ENCODE peak calls at places on chromosomes 16 and 17, in seven cellular contexts. One of them, this sample, is unnamed.

GRCh38 chr17:44913676-44914075 is 1.6 kb downstream of the GFAP start:
- DNase-seq in IMR-90: no peak
- DNase-seq in H9: no peak
- DNase-seq in H1: no peak
- DNase-seq in neuronal stem cell: no peak
- DNase-seq in trophoblast cell: no peak
- DNase-seq in mesenchymal stem cell: no peak
- DNase-seq in this sample: no peak

GRCh38 chr17:32341141-32341856 is 674 bp downstream of the C17orf75 start:
- DNase-seq in IMR-90: no peak
- DNase-seq in H9: no peak
- DNase-seq in mesenchymal stem cell: peak; percentile 41
- DNase-seq in neuronal stem cell: no peak
- DNase-seq in H1: no peak
- DNase-seq in trophoblast cell: peak; percentile 37
- DNase-seq in this sample: peak; percentile 29

GRCh38 chr16:4653981-4654380 is 29.4 kb downstream of the MGRN1 start:
- DNase-seq in mesenchymal stem cell: no peak
- DNase-seq in neuronal stem cell: no peak
- DNase-seq in H1: no peak
- DNase-seq in IMR-90: no peak
- DNase-seq in H9: no peak
- DNase-seq in trophoblast cell: no peak
- DNase-seq in this sample: no peak

GRCh38 chr17:65627892-65628622 is 66.6 kb upstream of the AXIN2 start:
- DNase-seq in neuronal stem cell: no peak
- DNase-seq in IMR-90: peak; percentile 92
- DNase-seq in H9: no peak
- DNase-seq in H1: no peak
- DNase-seq in trophoblast cell: peak; percentile 48
- DNase-seq in mesenchymal stem cell: peak; percentile 87
- DNase-seq in this sample: no peak

GRCh38 chr17:77391668-77392375 is 251.1 kb downstream of the SEC14L1 start:
- DNase-seq in neuronal stem cell: no peak
- DNase-seq in H9: peak; percentile 79
- DNase-seq in IMR-90: peak; percentile 99
- DNase-seq in H1: peak; percentile 31
- DNase-seq in trophoblast cell: no peak
- DNase-seq in mesenchymal stem cell: peak; percentile 99
- DNase-seq in this sample: peak; percentile 86

GRCh38 chr16:17939052-17939673 is 397.4 kb downstream of the NPIPA8 start:
- DNase-seq in mesenchymal stem cell: no peak
- DNase-seq in neuronal stem cell: no peak
- DNase-seq in H1: no peak
- DNase-seq in trophoblast cell: no peak
- DNase-seq in H9: no peak
- DNase-seq in IMR-90: no peak
- DNase-seq in this sample: no peak

GRCh38 chr16:3022697-3023414 is 886 bp downstream of the HCFC1R1 start:
- DNase-seq in mesenchymal stem cell: peak; percentile 62
- DNase-seq in IMR-90: peak; percentile 20
- DNase-seq in H1: no peak
- DNase-seq in neuronal stem cell: no peak
- DNase-seq in trophoblast cell: no peak
- DNase-seq in H9: no peak
- DNase-seq in this sample: no peak

GRCh38 chr17:38685485-38685884 is 10.7 kb upstream of the EPOP start:
- DNase-seq in mesenchymal stem cell: no peak
- DNase-seq in trophoblast cell: peak; percentile 3
- DNase-seq in IMR-90: no peak
- DNase-seq in H1: no peak
- DNase-seq in H9: peak; percentile 28
- DNase-seq in neuronal stem cell: no peak
- DNase-seq in this sample: no peak

GRCh38 chr17:29115906-29116651 is 64.1 kb downstream of the MYO18A start:
- DNase-seq in mesenchymal stem cell: peak; percentile 69
- DNase-seq in trophoblast cell: peak; percentile 29
- DNase-seq in IMR-90: peak; percentile 55
- DNase-seq in neuronal stem cell: no peak
- DNase-seq in H1: peak; percentile 70
- DNase-seq in H9: peak; percentile 90
- DNase-seq in this sample: peak; percentile 89

GRCh38 chr17:50953831-50954601 is 87.9 kb upstream of the TOB1 start:
- DNase-seq in IMR-90: peak; percentile 82
- DNase-seq in H9: peak; percentile 93
- DNase-seq in mesenchymal stem cell: peak; percentile 89
- DNase-seq in trophoblast cell: peak; percentile 40
- DNase-seq in H1: no peak
- DNase-seq in neuronal stem cell: no peak
- DNase-seq in this sample: peak; percentile 69

GRCh38 chr17:3981455-3981854 is 17.2 kb upstream of the ATP2A3 start:
- DNase-seq in trophoblast cell: no peak
- DNase-seq in neuronal stem cell: no peak
- DNase-seq in H1: no peak
- DNase-seq in H9: peak; percentile 82
- DNase-seq in IMR-90: no peak
- DNase-seq in mesenchymal stem cell: no peak
- DNase-seq in this sample: no peak

GRCh38 chr17:52147872-52148271 is 10.6 kb downstream of the CA10 start:
- DNase-seq in H1: no peak
- DNase-seq in H9: no peak
- DNase-seq in trophoblast cell: no peak
- DNase-seq in IMR-90: no peak
- DNase-seq in neuronal stem cell: no peak
- DNase-seq in mesenchymal stem cell: peak; percentile 55
- DNase-seq in this sample: no peak

GRCh38 chr17:8847891-8848290 is 19.6 kb downstream of the PIK3R6 start:
- DNase-seq in H1: no peak
- DNase-seq in trophoblast cell: no peak
- DNase-seq in neuronal stem cell: no peak
- DNase-seq in IMR-90: no peak
- DNase-seq in H9: peak; percentile 16
- DNase-seq in mesenchymal stem cell: no peak
- DNase-seq in this sample: no peak

GRCh38 chr17:19948100-19948943 is 29.3 kb downstream of the AKAP10 start:
- DNase-seq in IMR-90: no peak
- DNase-seq in H1: no peak
- DNase-seq in neuronal stem cell: no peak
- DNase-seq in mesenchymal stem cell: no peak
- DNase-seq in H9: no peak
- DNase-seq in trophoblast cell: no peak
- DNase-seq in this sample: no peak

GRCh38 chr17:17466511-17466910 is 10.3 kb upstream of the MED9 start:
- DNase-seq in IMR-90: no peak
- DNase-seq in H9: no peak
- DNase-seq in H1: no peak
- DNase-seq in trophoblast cell: no peak
- DNase-seq in mesenchymal stem cell: no peak
- DNase-seq in neuronal stem cell: no peak
- DNase-seq in this sample: no peak

GRCh38 chr17:57326348-57326747 is 70.0 kb downstream of the MSI2 start:
- DNase-seq in H9: no peak
- DNase-seq in neuronal stem cell: no peak
- DNase-seq in mesenchymal stem cell: no peak
- DNase-seq in trophoblast cell: no peak
- DNase-seq in IMR-90: no peak
- DNase-seq in H1: no peak
- DNase-seq in this sample: no peak
- H2AK5ac ChIP-seq in H9: no peak overlapping the region
- H2AK5ac ChIP-seq in neuronal stem cell: no peak overlapping the region
- H2AK5ac ChIP-seq in mesenchymal stem cell: no peak overlapping the region
- H2AK5ac ChIP-seq in trophoblast cell: no peak overlapping the region
- H2AK5ac ChIP-seq in IMR-90: no peak overlapping the region
- H2AK5ac ChIP-seq in H1: no peak overlapping the region
- H2AK5ac ChIP-seq in this sample: no peak overlapping the region

GRCh38 chr16:67892375-67892774 is 679 bp upstream of the PSKH1 start:
- DNase-seq in H1: no peak
- DNase-seq in neuronal stem cell: no peak
- DNase-seq in trophoblast cell: no peak
- DNase-seq in H9: no peak
- DNase-seq in IMR-90: no peak
- DNase-seq in mesenchymal stem cell: no peak
- DNase-seq in this sample: no peak
- H3K27ac ChIP-seq in H1: no peak overlapping the region
- H3K27ac ChIP-seq in neuronal stem cell: no peak overlapping the region
- H3K27ac ChIP-seq in trophoblast cell: no peak overlapping the region
- H3K27ac ChIP-seq in H9: no peak overlapping the region
- H3K27ac ChIP-seq in IMR-90: no peak overlapping the region
- H3K27ac ChIP-seq in mesenchymal stem cell: no peak overlapping the region
- H3K27ac ChIP-seq in this sample: no peak overlapping the region

GRCh38 chr16:53058882-53059281 is 4.1 kb downstream of the CHD9 start:
- DNase-seq in IMR-90: no peak
- DNase-seq in H1: no peak
- DNase-seq in trophoblast cell: no peak
- DNase-seq in mesenchymal stem cell: no peak
- DNase-seq in neuronal stem cell: no peak
- DNase-seq in H9: no peak
- DNase-seq in this sample: no peak

GRCh38 chr16:53055603-53056527 is 1.1 kb downstream of the CHD9 start:
- DNase-seq in mesenchymal stem cell: peak; percentile 89
- DNase-seq in H1: no peak
- DNase-seq in neuronal stem cell: peak; percentile 39
- DNase-seq in H9: peak; percentile 43
- DNase-seq in trophoblast cell: no peak
- DNase-seq in IMR-90: peak; percentile 72
- DNase-seq in this sample: peak; percentile 95

GRCh38 chr16:53056528-53056881 is 1.7 kb downstream of the CHD9 start:
- DNase-seq in mesenchymal stem cell: peak; percentile 67
- DNase-seq in IMR-90: peak; percentile 66
- DNase-seq in trophoblast cell: no peak
- DNase-seq in H9: no peak
- DNase-seq in H1: no peak
- DNase-seq in neuronal stem cell: no peak
- DNase-seq in this sample: no peak

GRCh38 chr16:53058441-53058840 is 3.6 kb downstream of the CHD9 start:
- DNase-seq in H1: no peak
- DNase-seq in neuronal stem cell: no peak
- DNase-seq in trophoblast cell: no peak
- DNase-seq in IMR-90: no peak
- DNase-seq in mesenchymal stem cell: no peak
- DNase-seq in H9: no peak
- DNase-seq in this sample: no peak

GRCh38 chr16:53057658-53058057 is 2.9 kb downstream of the CHD9 start:
- DNase-seq in IMR-90: no peak
- DNase-seq in mesenchymal stem cell: peak; percentile 37
- DNase-seq in H9: no peak
- DNase-seq in H1: no peak
- DNase-seq in trophoblast cell: no peak
- DNase-seq in neuronal stem cell: no peak
- DNase-seq in this sample: no peak
- H2AK5ac ChIP-seq in IMR-90: peak overlapping the region; percentile 43
- H2AK5ac ChIP-seq in mesenchymal stem cell: peak overlapping the region; percentile 20
- H2AK5ac ChIP-seq in H9: no peak overlapping the region
- H2AK5ac ChIP-seq in H1: peak overlapping the region; percentile 83
- H2AK5ac ChIP-seq in trophoblast cell: no peak overlapping the region
- H2AK5ac ChIP-seq in neuronal stem cell: no peak overlapping the region
- H2AK5ac ChIP-seq in this sample: no peak overlapping the region

GRCh38 chr16:30136971-30137601 is 14.1 kb upstream of the MAPK3 start:
- DNase-seq in trophoblast cell: no peak
- DNase-seq in mesenchymal stem cell: no peak
- DNase-seq in H9: no peak
- DNase-seq in H1: no peak
- DNase-seq in IMR-90: no peak
- DNase-seq in neuronal stem cell: no peak
- DNase-seq in this sample: no peak
- H3K27ac ChIP-seq in trophoblast cell: no peak overlapping the region
- H3K27ac ChIP-seq in mesenchymal stem cell: no peak overlapping the region
- H3K27ac ChIP-seq in H9: no peak overlapping the region
- H3K27ac ChIP-seq in H1: no peak overlapping the region
- H3K27ac ChIP-seq in IMR-90: no peak overlapping the region
- H3K27ac ChIP-seq in neuronal stem cell: no peak overlapping the region
- H3K27ac ChIP-seq in this sample: no peak overlapping the region

GRCh38 chr17:78607061-78607460 is 29.9 kb upstream of the DNAH17 start:
- DNase-seq in neuronal stem cell: peak; percentile 8
- DNase-seq in H1: no peak
- DNase-seq in IMR-90: no peak
- DNase-seq in H9: no peak
- DNase-seq in trophoblast cell: no peak
- DNase-seq in mesenchymal stem cell: no peak
- DNase-seq in this sample: peak; percentile 58

GRCh38 chr17:78608122-78608803 is 31.1 kb upstream of the DNAH17 start:
- DNase-seq in H9: no peak
- DNase-seq in H1: no peak
- DNase-seq in IMR-90: no peak
- DNase-seq in mesenchymal stem cell: no peak
- DNase-seq in neuronal stem cell: no peak
- DNase-seq in trophoblast cell: no peak
- DNase-seq in this sample: no peak

GRCh38 chr17:78608804-78609186 is 31.6 kb upstream of the DNAH17 start:
- DNase-seq in H1: no peak
- DNase-seq in H9: no peak
- DNase-seq in IMR-90: no peak
- DNase-seq in mesenchymal stem cell: no peak
- DNase-seq in trophoblast cell: no peak
- DNase-seq in neuronal stem cell: no peak
- DNase-seq in this sample: no peak

GRCh38 chr17:78605429-78605828 is 28.2 kb upstream of the DNAH17 start:
- DNase-seq in H9: no peak
- DNase-seq in trophoblast cell: no peak
- DNase-seq in H1: no peak
- DNase-seq in neuronal stem cell: no peak
- DNase-seq in IMR-90: no peak
- DNase-seq in mesenchymal stem cell: no peak
- DNase-seq in this sample: no peak

GRCh38 chr17:78605886-78606285 is 28.7 kb upstream of the DNAH17 start:
- DNase-seq in H1: no peak
- DNase-seq in IMR-90: no peak
- DNase-seq in neuronal stem cell: no peak
- DNase-seq in trophoblast cell: no peak
- DNase-seq in mesenchymal stem cell: no peak
- DNase-seq in H9: no peak
- DNase-seq in this sample: no peak
- H2AK5ac ChIP-seq in H1: no peak overlapping the region
- H2AK5ac ChIP-seq in IMR-90: no peak overlapping the region
- H2AK5ac ChIP-seq in neuronal stem cell: no peak overlapping the region
- H2AK5ac ChIP-seq in trophoblast cell: no peak overlapping the region
- H2AK5ac ChIP-seq in mesenchymal stem cell: no peak overlapping the region
- H2AK5ac ChIP-seq in H9: no peak overlapping the region
- H2AK5ac ChIP-seq in this sample: no peak overlapping the region